ENCODE peak calls at places on chromosomes 13 and 19, in nine cellular contexts. One of them, this sample, is unnamed.

GRCh38 chr13:26914624-26915023 is 154.0 kb upstream of the GPR12 start:
- DNase-seq in HFF-Myc: peak
- DNase-seq in CD8-positive, alpha-beta T cell: no peak
- DNase-seq in dorsolateral prefrontal cortex: no peak
- DNase-seq in neural crest cell: no peak
- DNase-seq in BJ: no peak
- DNase-seq in astrocyte of the cerebellum: no peak
- DNase-seq in neural progenitor cell: no peak
- DNase-seq in psoas muscle: no peak
- DNase-seq in this sample: no peak

GRCh38 chr19:45280471-45280961 is 29.4 kb downstream of the MARK4 start:
- DNase-seq in dorsolateral prefrontal cortex: no peak
- DNase-seq in neural progenitor cell: no peak
- DNase-seq in astrocyte of the cerebellum: no peak
- DNase-seq in HFF-Myc: no peak
- DNase-seq in CD8-positive, alpha-beta T cell: no peak
- DNase-seq in neural crest cell: no peak
- DNase-seq in psoas muscle: no peak
- DNase-seq in BJ: no peak
- DNase-seq in this sample: no peak

GRCh38 chr19:45526143-45526542 is 18.9 kb downstream of the VASP start:
- DNase-seq in HFF-Myc: no peak
- DNase-seq in neural crest cell: peak
- DNase-seq in CD8-positive, alpha-beta T cell: no peak
- DNase-seq in neural progenitor cell: peak
- DNase-seq in BJ: no peak
- DNase-seq in dorsolateral prefrontal cortex: peak
- DNase-seq in astrocyte of the cerebellum: no peak
- DNase-seq in psoas muscle: peak
- DNase-seq in this sample: no peak

GRCh38 chr13:37417042-37417441 is 181.5 kb downstream of the POSTN start:
- DNase-seq in neural crest cell: no peak
- DNase-seq in neural progenitor cell: no peak
- DNase-seq in dorsolateral prefrontal cortex: no peak
- DNase-seq in BJ: no peak
- DNase-seq in psoas muscle: no peak
- DNase-seq in astrocyte of the cerebellum: no peak
- DNase-seq in CD8-positive, alpha-beta T cell: no peak
- DNase-seq in HFF-Myc: no peak
- DNase-seq in this sample: no peak

GRCh38 chr13:52447354-52447753 is 3.1 kb downstream of the VPS36 start:
- DNase-seq in CD8-positive, alpha-beta T cell: no peak
- DNase-seq in psoas muscle: no peak
- DNase-seq in BJ: no peak
- DNase-seq in neural progenitor cell: no peak
- DNase-seq in dorsolateral prefrontal cortex: no peak
- DNase-seq in neural crest cell: no peak
- DNase-seq in astrocyte of the cerebellum: no peak
- DNase-seq in HFF-Myc: no peak
- DNase-seq in this sample: no peak

GRCh38 chr19:33248954-33249613 is 23.4 kb upstream of the SLC7A10 start:
- DNase-seq in CD8-positive, alpha-beta T cell: no peak
- DNase-seq in astrocyte of the cerebellum: no peak
- DNase-seq in neural progenitor cell: no peak
- DNase-seq in psoas muscle: no peak
- DNase-seq in neural crest cell: no peak
- DNase-seq in HFF-Myc: no peak
- DNase-seq in dorsolateral prefrontal cortex: no peak
- DNase-seq in BJ: no peak
- DNase-seq in this sample: no peak

GRCh38 chr19:52170863-52171320 is 529 bp downstream of the ZNF836 start:
- DNase-seq in psoas muscle: peak
- DNase-seq in neural progenitor cell: peak
- DNase-seq in dorsolateral prefrontal cortex: no peak
- DNase-seq in neural crest cell: peak
- DNase-seq in BJ: no peak
- DNase-seq in HFF-Myc: no peak
- DNase-seq in astrocyte of the cerebellum: no peak
- DNase-seq in CD8-positive, alpha-beta T cell: no peak
- DNase-seq in this sample: no peak

GRCh38 chr19:49020931-49021895 is 2.9 kb downstream of the CGB3 start:
- DNase-seq in neural crest cell: no peak
- DNase-seq in dorsolateral prefrontal cortex: no peak
- DNase-seq in CD8-positive, alpha-beta T cell: no peak
- DNase-seq in HFF-Myc: no peak
- DNase-seq in neural progenitor cell: no peak
- DNase-seq in astrocyte of the cerebellum: no peak
- DNase-seq in psoas muscle: no peak
- DNase-seq in BJ: no peak
- DNase-seq in this sample: no peak

GRCh38 chr19:43700368-43701015 is 15.4 kb upstream of the IRGC start:
- DNase-seq in neural progenitor cell: peak
- DNase-seq in CD8-positive, alpha-beta T cell: no peak
- DNase-seq in BJ: peak
- DNase-seq in HFF-Myc: peak
- DNase-seq in neural crest cell: no peak
- DNase-seq in psoas muscle: peak
- DNase-seq in astrocyte of the cerebellum: peak
- DNase-seq in dorsolateral prefrontal cortex: peak
- DNase-seq in this sample: no peak

GRCh38 chr19:50720921-50721291 is 1.3 kb upstream of the SHANK1 start:
- DNase-seq in astrocyte of the cerebellum: no peak
- DNase-seq in CD8-positive, alpha-beta T cell: no peak
- DNase-seq in neural progenitor cell: peak
- DNase-seq in neural crest cell: no peak
- DNase-seq in BJ: no peak
- DNase-seq in psoas muscle: no peak
- DNase-seq in dorsolateral prefrontal cortex: no peak
- DNase-seq in HFF-Myc: peak
- DNase-seq in this sample: no peak

GRCh38 chr13:99205621-99206220 is 5.1 kb downstream of the UBAC2 start:
- DNase-seq in psoas muscle: no peak
- DNase-seq in CD8-positive, alpha-beta T cell: no peak
- DNase-seq in neural crest cell: no peak
- DNase-seq in astrocyte of the cerebellum: no peak
- DNase-seq in dorsolateral prefrontal cortex: no peak
- DNase-seq in HFF-Myc: no peak
- DNase-seq in neural progenitor cell: no peak
- DNase-seq in BJ: no peak
- DNase-seq in this sample: no peak

GRCh38 chr13:40302351-40302750 is 364.1 kb downstream of the FOXO1 start:
- DNase-seq in astrocyte of the cerebellum: no peak
- DNase-seq in CD8-positive, alpha-beta T cell: no peak
- DNase-seq in neural progenitor cell: no peak
- DNase-seq in dorsolateral prefrontal cortex: no peak
- DNase-seq in psoas muscle: no peak
- DNase-seq in HFF-Myc: no peak
- DNase-seq in BJ: no peak
- DNase-seq in neural crest cell: no peak
- DNase-seq in this sample: no peak

GRCh38 chr13:105806335-105806920 is 729.0 kb downstream of the EFNB2 start:
- DNase-seq in neural progenitor cell: no peak
- DNase-seq in HFF-Myc: no peak
- DNase-seq in dorsolateral prefrontal cortex: no peak
- DNase-seq in BJ: no peak
- DNase-seq in astrocyte of the cerebellum: peak
- DNase-seq in CD8-positive, alpha-beta T cell: no peak
- DNase-seq in neural crest cell: no peak
- DNase-seq in psoas muscle: no peak
- DNase-seq in this sample: no peak

GRCh38 chr19:36111200-36111539 is 227 bp downstream of the OVOL3 start:
- DNase-seq in astrocyte of the cerebellum: no peak
- DNase-seq in CD8-positive, alpha-beta T cell: no peak
- DNase-seq in neural crest cell: no peak
- DNase-seq in dorsolateral prefrontal cortex: no peak
- DNase-seq in psoas muscle: no peak
- DNase-seq in HFF-Myc: no peak
- DNase-seq in BJ: no peak
- DNase-seq in neural progenitor cell: peak
- DNase-seq in this sample: no peak

GRCh38 chr19:679418-680286 is 3.5 kb downstream of the FSTL3 start:
- DNase-seq in neural crest cell: peak
- DNase-seq in HFF-Myc: no peak
- DNase-seq in neural progenitor cell: peak
- DNase-seq in BJ: no peak
- DNase-seq in astrocyte of the cerebellum: peak
- DNase-seq in psoas muscle: peak
- DNase-seq in dorsolateral prefrontal cortex: no peak
- DNase-seq in CD8-positive, alpha-beta T cell: peak
- DNase-seq in this sample: no peak

GRCh38 chr19:681029-681626 is 4.9 kb downstream of the FSTL3 start:
- DNase-seq in astrocyte of the cerebellum: no peak
- DNase-seq in CD8-positive, alpha-beta T cell: no peak
- DNase-seq in psoas muscle: no peak
- DNase-seq in HFF-Myc: no peak
- DNase-seq in neural crest cell: no peak
- DNase-seq in BJ: no peak
- DNase-seq in dorsolateral prefrontal cortex: peak
- DNase-seq in neural progenitor cell: peak
- DNase-seq in this sample: no peak

GRCh38 chr19:681638-682037 is 5.4 kb downstream of the FSTL3 start:
- DNase-seq in dorsolateral prefrontal cortex: no peak
- DNase-seq in neural crest cell: no peak
- DNase-seq in psoas muscle: no peak
- DNase-seq in CD8-positive, alpha-beta T cell: no peak
- DNase-seq in HFF-Myc: no peak
- DNase-seq in BJ: no peak
- DNase-seq in neural progenitor cell: no peak
- DNase-seq in astrocyte of the cerebellum: no peak
- DNase-seq in this sample: no peak

GRCh38 chr19:678791-679388 is 2.7 kb downstream of the FSTL3 start:
- DNase-seq in astrocyte of the cerebellum: no peak
- DNase-seq in psoas muscle: no peak
- DNase-seq in neural crest cell: no peak
- DNase-seq in BJ: no peak
- DNase-seq in dorsolateral prefrontal cortex: no peak
- DNase-seq in HFF-Myc: no peak
- DNase-seq in CD8-positive, alpha-beta T cell: no peak
- DNase-seq in neural progenitor cell: no peak
- DNase-seq in this sample: no peak

GRCh38 chr19:680287-681028 is 4.3 kb downstream of the FSTL3 start:
- DNase-seq in neural progenitor cell: peak
- DNase-seq in dorsolateral prefrontal cortex: peak
- DNase-seq in psoas muscle: peak
- DNase-seq in astrocyte of the cerebellum: peak
- DNase-seq in BJ: peak
- DNase-seq in HFF-Myc: peak
- DNase-seq in CD8-positive, alpha-beta T cell: peak
- DNase-seq in neural crest cell: peak
- DNase-seq in this sample: peak
- TF ChIP-seq CTCF in neural progenitor cell: peak
- TF ChIP-seq CTCF in dorsolateral prefrontal cortex: peak
- TF ChIP-seq CTCF in psoas muscle: peak
- TF ChIP-seq CTCF in astrocyte of the cerebellum: no peak
- TF ChIP-seq CTCF in BJ: peak
- TF ChIP-seq CTCF in HFF-Myc: no peak
- TF ChIP-seq CTCF in CD8-positive, alpha-beta T cell: peak
- TF ChIP-seq CTCF in neural crest cell: peak
- TF ChIP-seq CTCF in this sample: peak

GRCh38 chr19:18603255-18603957 is 3.2 kb downstream of the CRLF1 start:
- DNase-seq in dorsolateral prefrontal cortex: no peak
- DNase-seq in BJ: no peak
- DNase-seq in psoas muscle: peak
- DNase-seq in CD8-positive, alpha-beta T cell: no peak
- DNase-seq in neural crest cell: no peak
- DNase-seq in neural progenitor cell: peak
- DNase-seq in HFF-Myc: no peak
- DNase-seq in astrocyte of the cerebellum: no peak
- DNase-seq in this sample: no peak
- TF ChIP-seq CTCF in dorsolateral prefrontal cortex: no peak
- TF ChIP-seq CTCF in BJ: peak
- TF ChIP-seq CTCF in psoas muscle: no peak
- TF ChIP-seq CTCF in CD8-positive, alpha-beta T cell: no peak
- TF ChIP-seq CTCF in neural crest cell: peak
- TF ChIP-seq CTCF in neural progenitor cell: peak
- TF ChIP-seq CTCF in HFF-Myc: no peak
- TF ChIP-seq CTCF in astrocyte of the cerebellum: peak
- TF ChIP-seq CTCF in this sample: peak

GRCh38 chr19:18895038-18895827 is 725 bp downstream of the CERS1 start:
- DNase-seq in neural progenitor cell: peak
- DNase-seq in dorsolateral prefrontal cortex: peak
- DNase-seq in BJ: no peak
- DNase-seq in psoas muscle: peak
- DNase-seq in astrocyte of the cerebellum: no peak
- DNase-seq in neural crest cell: peak
- DNase-seq in CD8-positive, alpha-beta T cell: no peak
- DNase-seq in HFF-Myc: no peak
- DNase-seq in this sample: no peak
- TF ChIP-seq CTCF in neural progenitor cell: peak
- TF ChIP-seq CTCF in dorsolateral prefrontal cortex: peak
- TF ChIP-seq CTCF in BJ: peak
- TF ChIP-seq CTCF in psoas muscle: peak
- TF ChIP-seq CTCF in astrocyte of the cerebellum: peak
- TF ChIP-seq CTCF in neural crest cell: peak
- TF ChIP-seq CTCF in CD8-positive, alpha-beta T cell: no peak
- TF ChIP-seq CTCF in HFF-Myc: peak
- TF ChIP-seq CTCF in this sample: peak

DNA sequence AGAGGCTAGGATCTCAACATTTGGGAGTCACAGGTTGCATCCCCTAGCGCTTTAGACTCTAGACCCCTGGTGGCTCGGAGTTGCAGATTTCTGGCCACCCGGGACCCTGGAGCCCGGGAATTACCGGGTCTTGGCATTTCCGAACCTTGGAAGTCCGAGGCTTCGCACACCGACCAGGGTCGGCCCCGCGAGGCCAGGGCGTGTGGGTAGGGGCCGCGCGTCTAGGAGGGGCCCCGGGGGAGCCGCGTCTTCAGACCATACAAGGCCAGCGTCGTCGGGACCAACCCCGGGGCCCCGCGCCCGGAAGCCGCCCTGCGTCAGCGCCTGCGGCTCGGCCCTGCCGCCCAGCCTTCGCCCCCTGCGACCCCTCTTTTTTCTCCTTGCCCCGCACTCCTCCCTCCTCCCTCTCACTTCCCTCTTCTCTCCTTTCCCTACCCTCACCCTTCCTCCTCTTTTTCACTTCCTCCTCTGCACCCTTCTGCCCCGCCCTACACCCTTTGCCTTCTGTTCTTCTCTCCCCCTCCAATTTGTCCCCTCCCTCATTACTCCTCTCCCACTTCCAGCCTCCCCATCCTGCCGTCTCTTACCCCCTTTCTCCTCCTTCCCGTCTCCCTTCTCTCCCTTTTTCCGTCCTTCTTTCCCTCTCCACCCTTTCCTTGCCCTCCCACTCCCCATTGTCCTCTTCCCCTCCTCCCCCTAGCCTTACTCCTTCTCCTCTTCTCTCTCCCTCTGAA is 2.4 kb upstream of the PLEKHG2 start:
- DNase-seq in HFF-Myc: no peak
- DNase-seq in psoas muscle: peak
- DNase-seq in neural progenitor cell: peak
- DNase-seq in astrocyte of the cerebellum: no peak
- DNase-seq in neural crest cell: no peak
- DNase-seq in CD8-positive, alpha-beta T cell: peak
- DNase-seq in BJ: no peak
- DNase-seq in dorsolateral prefrontal cortex: no peak
- DNase-seq in this sample: no peak
- TF ChIP-seq CTCF in HFF-Myc: no peak
- TF ChIP-seq CTCF in psoas muscle: no peak
- TF ChIP-seq CTCF in neural progenitor cell: no peak
- TF ChIP-seq CTCF in astrocyte of the cerebellum: no peak
- TF ChIP-seq CTCF in neural crest cell: peak
- TF ChIP-seq CTCF in CD8-positive, alpha-beta T cell: no peak
- TF ChIP-seq CTCF in BJ: peak
- TF ChIP-seq CTCF in dorsolateral prefrontal cortex: no peak
- TF ChIP-seq CTCF in this sample: peak

This sample was measured in type B pancreatic cell.